ENCODE peak calls at places on chromosomes 13 and 19, in six cellular contexts. C is prostate gland, A is breast epithelium, G is HCT116, Z is Panc1, S is upper lobe of left lung. I is an unnamed sample.
A peak's percentile ranks its signal among the peaks of the same experiment; 100 is the strongest.

GRCh38 chr19:46391296-46392251 is 21.8 kb downstream of the CCDC8 start:
- DNase-seq in C (no peak), A (no peak), G (no peak), Z (no peak), S (no peak), I (no peak)

GRCh38 chr13:110925023-110925608 is 10.2 kb upstream of the ANKRD10 start:
- DNase-seq in C (no peak), A (no peak), G (no peak), Z (no peak), S (no peak), I (no peak)

GRCh38 chr19:42512743-42513304 is 15.5 kb downstream of the CEACAM1 start:
- DNase-seq in C (no peak), A (no peak), G (no peak), Z (no peak), S (no peak), I (no peak)

GRCh38 chr13:30985637-30986205 is 53.3 kb downstream of the TEX26 start:
- DNase-seq in C (no peak), A (no peak), G (no peak), Z (no peak), S (no peak), I (no peak)

GRCh38 chr13:75049936-75050335 is 432.0 kb downstream of the TBC1D4 start:
- DNase-seq in C (no peak), A (no peak), G (no peak), Z (no peak), S (no peak), I (no peak)

GRCh38 chr13:83730674-83731073 is 151.6 kb downstream of the SLITRK1 start:
- DNase-seq in C (no peak), A (no peak), G (no peak), Z (no peak), S (no peak), I (no peak)

GRCh38 chr19:24053601-24054000 is 33.4 kb upstream of the ZNF254 start:
- DNase-seq in C (no peak), A (no peak), G (no peak), Z (no peak), S (no peak), I (no peak)

GRCh38 chr19:9406798-9407352 is 28.5 kb downstream of the ZNF266 start:
- DNase-seq in C (peak; percentile 43), A (no peak), G (no peak), Z (no peak), S (peak; percentile 52), I (no peak)

GRCh38 chr19:32223595-32224370 is 121.6 kb upstream of the ZNF507 start:
- DNase-seq in C (no peak), A (no peak), G (no peak), Z (no peak), S (no peak), I (no peak)

GRCh38 chr19:51921949-51922348 is 5.3 kb upstream of the ZNF613 start:
- DNase-seq in C (no peak), A (no peak), G (no peak), Z (no peak), S (no peak), I (no peak)

GRCh38 chr19:51926426-51926783 is 867 bp upstream of the ZNF613 start:
- DNase-seq in C (no peak), A (no peak), G (no peak), Z (no peak), S (peak; percentile 37), I (no peak)

GRCh38 chr19:51927859-51928258 is 587 bp downstream of the ZNF613 start:
- DNase-seq in C (no peak), A (no peak), G (no peak), Z (no peak), S (no peak), I (no peak)

GRCh38 chr19:51931921-51932320 is 4.6 kb downstream of the ZNF613 start:
- DNase-seq in C (peak; percentile 29), A (no peak), G (no peak), Z (no peak), S (no peak), I (no peak)

DNA sequence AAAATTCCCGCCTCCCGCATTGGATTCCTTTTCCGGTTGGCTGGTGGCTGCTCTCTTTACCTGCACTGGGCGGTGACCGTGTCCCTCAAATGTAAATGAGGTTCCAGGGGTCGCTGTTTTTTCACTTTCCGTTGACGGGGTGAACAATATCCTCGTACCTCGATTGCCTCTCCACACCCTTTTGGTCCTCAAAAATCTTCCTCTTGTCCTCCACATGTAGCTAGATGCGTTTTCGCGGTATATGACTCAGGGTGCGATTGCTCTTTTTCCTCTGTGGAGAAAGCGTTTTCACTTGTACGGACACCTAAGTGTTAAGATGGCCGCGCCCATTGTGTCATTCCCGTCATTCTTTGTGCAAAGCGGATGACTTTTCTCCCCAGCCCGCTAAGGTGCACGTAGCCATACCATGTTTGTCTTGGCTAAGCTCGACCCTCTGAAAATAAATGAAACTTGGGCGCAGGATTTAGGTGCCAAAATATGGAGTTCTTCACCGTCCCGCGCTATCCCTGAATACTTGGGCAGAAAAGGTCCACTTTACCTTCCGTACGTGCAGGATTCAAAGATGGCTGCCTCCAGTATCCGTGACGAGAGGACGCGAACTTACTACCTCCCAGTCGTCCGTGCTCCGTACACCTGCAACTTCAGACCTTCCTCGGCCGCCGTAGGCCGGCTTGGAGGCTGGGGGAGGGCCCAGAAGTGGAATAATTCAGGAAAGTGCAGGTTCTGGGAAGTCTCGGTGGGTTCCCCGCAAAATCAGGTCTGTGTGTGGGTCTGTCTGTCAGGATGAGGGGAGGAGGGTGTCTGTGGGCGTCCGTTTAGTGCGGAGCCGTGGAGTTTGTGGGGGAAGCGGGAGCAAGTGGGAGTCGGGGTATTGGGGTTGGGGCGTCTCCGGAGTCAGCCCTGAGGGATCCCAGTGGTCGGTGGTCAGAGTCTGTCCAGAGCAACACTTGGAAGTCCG is at the start of gene ZNF613:
- DNase-seq in C (peak; percentile 89), A (peak; percentile 76), G (peak; percentile 94), Z (peak; percentile 86), S (peak; percentile 89), I (peak; percentile 91)
- TF ChIP-seq POLR2AphosphoS5 in C (peak; percentile 85), A (peak; percentile 38), G (peak; percentile 20), Z (no peak), S (peak; percentile 52), I (peak; percentile 80)

DNA sequence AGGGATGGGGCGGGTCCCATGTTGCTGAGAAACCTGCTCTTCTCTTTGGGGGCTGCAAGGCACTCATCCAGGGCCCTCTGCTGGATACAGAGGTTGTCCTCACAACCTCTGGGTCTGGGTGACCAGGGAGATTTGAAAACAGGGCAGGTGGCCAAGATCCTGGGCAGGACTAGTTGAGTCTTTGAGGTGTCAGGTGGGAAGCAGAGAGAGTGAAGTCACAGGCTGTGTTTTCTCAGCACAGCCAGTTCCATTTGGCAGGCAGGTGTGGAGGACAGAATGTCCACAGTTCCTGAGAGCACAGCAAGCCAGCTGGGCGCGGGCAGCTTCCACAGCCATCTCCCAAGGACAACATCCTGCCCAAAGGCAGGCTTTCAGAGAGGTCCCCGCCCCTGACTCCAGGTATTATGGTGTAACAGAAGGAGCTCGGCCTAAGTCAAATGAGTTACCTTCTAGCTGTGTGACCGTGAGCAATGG is 118.8 kb downstream of the NUFIP1 start:
- DNase-seq in C (peak; percentile 96), A (no peak), G (no peak), Z (no peak), S (peak; percentile 32), I (no peak)
- TF ChIP-seq CTCF in C (no peak), A (no peak), G (no peak), Z (no peak), S (no peak), I (no peak)

GRCh38 chr19:7799640-7800355 is 30.2 kb upstream of the EVI5L start:
- DNase-seq in C (peak; percentile 63), A (no peak), G (peak; percentile 76), Z (no peak), S (peak; percentile 64), I (no peak)
- TF ChIP-seq POLR2AphosphoS5 in C (peak; percentile 67), A (no peak), G (no peak), Z (no peak), S (no peak), I (peak; percentile 27)

GRCh38 chr19:41439441-41440222 is at the start of gene DMAC2:
- DNase-seq in C (peak; percentile 98), A (peak; percentile 96), G (peak; percentile 99), Z (peak; percentile 88), S (peak; percentile 86), I (no peak)
- TF ChIP-seq CTCF in C (peak; percentile 45), A (peak; percentile 23), G (peak; percentile 46), Z (peak; percentile 68), S (peak; percentile 71), I (peak; percentile 36)

DNA sequence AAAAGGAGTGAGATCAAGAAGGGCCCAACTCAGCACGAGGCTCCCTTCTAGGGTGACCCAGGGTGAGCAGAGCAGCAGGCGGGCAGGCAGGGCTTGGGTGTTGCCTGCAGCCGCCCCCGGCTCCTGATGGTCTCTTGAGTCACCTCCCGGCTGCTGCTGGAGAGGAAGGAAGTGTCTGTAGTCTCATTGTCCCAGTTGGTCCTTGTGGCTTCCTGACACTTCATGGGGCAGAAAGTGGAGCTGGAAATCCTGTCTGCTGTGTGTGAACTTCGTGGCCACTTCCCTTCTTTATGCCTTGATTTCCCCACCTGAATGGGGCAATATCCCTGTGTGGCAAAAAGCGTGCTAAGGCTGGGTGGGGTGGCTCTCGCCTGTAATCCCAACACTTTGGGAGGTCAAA is 2.5 kb downstream of the MAP1S start:
- DNase-seq in C (no peak), A (no peak), G (no peak), Z (no peak), S (no peak), I (no peak)
- TF ChIP-seq POLR2AphosphoS5 in C (no peak), A (no peak), G (no peak), Z (no peak), S (peak; percentile 62), I (no peak)

GRCh38 chr13:19958119-19959111 is at the start of gene ZMYM2:
- DNase-seq in C (peak; percentile 99), A (peak; percentile 98), G (peak; percentile 86), Z (peak; percentile 42), S (peak; percentile 100), I (peak; percentile 97)
- TF ChIP-seq CTCF in C (no peak), A (no peak), G (no peak), Z (no peak), S (no peak), I (no peak)

GRCh38 chr19:12994701-12995595 is at the start of gene NFIX:
- DNase-seq in C (no peak), A (peak; percentile 70), G (no peak), Z (no peak), S (peak; percentile 95), I (no peak)
- TF ChIP-seq POLR2AphosphoS5 in C (peak; percentile 3), A (peak; percentile 49), G (no peak), Z (no peak), S (peak; percentile 10), I (no peak)

DNA sequence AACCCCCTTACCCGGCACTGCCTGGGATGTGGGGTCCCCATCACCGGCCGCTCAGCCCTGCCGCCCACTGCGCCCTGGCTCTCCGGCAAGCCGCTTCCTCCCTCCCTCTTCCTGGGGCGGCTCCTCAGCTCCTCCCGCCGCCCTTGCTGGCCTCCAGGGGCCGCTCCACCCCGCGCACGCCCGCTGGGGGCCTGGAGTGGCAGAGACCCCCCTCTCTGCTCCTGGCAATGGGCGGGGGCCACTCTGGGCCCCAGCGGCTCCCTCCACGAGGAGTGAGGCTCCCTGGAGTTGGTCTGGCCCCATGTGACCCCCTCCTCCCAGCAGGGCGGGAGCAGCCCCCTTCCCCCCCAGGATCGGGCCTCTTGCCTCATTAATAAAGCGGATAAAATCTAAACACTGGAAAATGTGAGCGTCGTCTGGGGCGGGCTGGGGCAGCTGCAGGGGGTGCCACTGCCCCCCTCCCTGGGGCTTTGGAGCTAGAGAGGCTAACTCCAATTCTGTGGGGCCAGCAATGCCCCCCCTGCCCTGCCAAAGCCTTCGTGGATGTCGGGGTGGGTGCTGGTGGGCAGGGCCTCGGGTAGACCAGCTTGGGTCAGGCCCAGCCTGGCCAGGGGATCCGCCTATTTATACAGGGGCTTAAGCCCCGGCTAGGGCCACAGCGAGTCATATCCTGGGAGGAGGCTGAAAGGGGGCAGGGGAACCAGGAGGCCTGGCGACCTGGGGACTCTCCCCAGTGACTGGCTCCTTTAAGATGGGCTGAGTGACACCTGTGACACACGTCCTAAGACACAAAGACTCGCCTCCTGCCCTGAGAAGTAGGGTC is at the start of gene PTGER1:
- DNase-seq in C (no peak), A (no peak), G (peak; percentile 21), Z (no peak), S (peak; percentile 88), I (no peak)
- TF ChIP-seq CTCF in C (no peak), A (no peak), G (peak; percentile 51), Z (peak; percentile 76), S (peak; percentile 21), I (no peak)

I was measured in vagina.